ENCODE peak calls at places on chromosome 22, in five cellular contexts. One of them, this sample, is unnamed.

GRCh38 chr22:24728790-24729637 is 45.5 kb downstream of the PIWIL3 start:
- DNase-seq in lower lobe of right lung: no peak
- DNase-seq in trophoblast cell: no peak
- DNase-seq in thoracic aorta: no peak
- DNase-seq in colonic mucosa: no peak
- DNase-seq in this sample: no peak

GRCh38 chr22:39384750-39385480 is 14.7 kb upstream of the TAB1 start:
- DNase-seq in lower lobe of right lung: no peak
- DNase-seq in trophoblast cell: no peak
- DNase-seq in thoracic aorta: no peak
- DNase-seq in colonic mucosa: no peak
- DNase-seq in this sample: no peak

GRCh38 chr22:35315855-35316745 is 16.4 kb downstream of the TOM1 start:
- DNase-seq in lower lobe of right lung: no peak
- DNase-seq in trophoblast cell: peak; percentile 83
- DNase-seq in thoracic aorta: no peak
- DNase-seq in colonic mucosa: no peak
- DNase-seq in this sample: no peak

GRCh38 chr22:35642305-35642741 is 5.9 kb upstream of the APOL6 start:
- DNase-seq in lower lobe of right lung: no peak
- DNase-seq in trophoblast cell: no peak
- DNase-seq in thoracic aorta: no peak
- DNase-seq in colonic mucosa: peak; percentile 48
- DNase-seq in this sample: no peak

GRCh38 chr22:39185601-39186012 is 33.1 kb upstream of the CBX7 start:
- DNase-seq in lower lobe of right lung: peak; percentile 67
- DNase-seq in trophoblast cell: no peak
- DNase-seq in thoracic aorta: no peak
- DNase-seq in colonic mucosa: no peak
- DNase-seq in this sample: no peak

GRCh38 chr22:39284142-39284980 is 35.1 kb downstream of the RPL3 start:
- DNase-seq in lower lobe of right lung: no peak
- DNase-seq in trophoblast cell: no peak
- DNase-seq in thoracic aorta: no peak
- DNase-seq in colonic mucosa: no peak
- DNase-seq in this sample: no peak

GRCh38 chr22:39486951-39487825 is 14.9 kb upstream of the MIEF1 start:
- DNase-seq in lower lobe of right lung: no peak
- DNase-seq in trophoblast cell: no peak
- DNase-seq in thoracic aorta: no peak
- DNase-seq in colonic mucosa: no peak
- DNase-seq in this sample: no peak

GRCh38 chr22:39148727-39149535 is 3.5 kb downstream of the CBX7 start:
- DNase-seq in lower lobe of right lung: no peak
- DNase-seq in trophoblast cell: no peak
- DNase-seq in thoracic aorta: no peak
- DNase-seq in colonic mucosa: peak; percentile 50
- DNase-seq in this sample: peak; percentile 82

GRCh38 chr22:31578171-31578570 is 81.8 kb downstream of the SFI1 start:
- DNase-seq in lower lobe of right lung: no peak
- DNase-seq in trophoblast cell: no peak
- DNase-seq in thoracic aorta: no peak
- DNase-seq in colonic mucosa: no peak
- DNase-seq in this sample: no peak

GRCh38 chr22:26259510-26259909 is 90.2 kb downstream of the SEZ6L start:
- DNase-seq in lower lobe of right lung: no peak
- DNase-seq in trophoblast cell: peak; percentile 30
- DNase-seq in thoracic aorta: no peak
- DNase-seq in colonic mucosa: no peak
- DNase-seq in this sample: peak; percentile 43

GRCh38 chr22:35170716-35171697 is 86.3 kb upstream of the HMGXB4 start:
- DNase-seq in lower lobe of right lung: no peak
- DNase-seq in trophoblast cell: no peak
- DNase-seq in thoracic aorta: no peak
- DNase-seq in colonic mucosa: no peak
- DNase-seq in this sample: no peak

GRCh38 chr22:42074153-42074750 is at the start of gene PHETA2:
- DNase-seq in lower lobe of right lung: peak; percentile 77
- DNase-seq in trophoblast cell: peak; percentile 22
- DNase-seq in thoracic aorta: no peak
- DNase-seq in colonic mucosa: peak; percentile 65
- DNase-seq in this sample: no peak

GRCh38 chr22:39405346-39406085 is 5.9 kb downstream of the TAB1 start:
- DNase-seq in lower lobe of right lung: no peak
- DNase-seq in trophoblast cell: no peak
- DNase-seq in thoracic aorta: peak; percentile 30
- DNase-seq in colonic mucosa: no peak
- DNase-seq in this sample: no peak

GRCh38 chr22:41642711-41643110 is 21.6 kb downstream of the XRCC6 start:
- DNase-seq in lower lobe of right lung: no peak
- DNase-seq in trophoblast cell: no peak
- DNase-seq in thoracic aorta: no peak
- DNase-seq in colonic mucosa: no peak
- DNase-seq in this sample: no peak

GRCh38 chr22:17866127-17866526 is 91.9 kb upstream of the BID start:
- DNase-seq in lower lobe of right lung: no peak
- DNase-seq in trophoblast cell: no peak
- DNase-seq in thoracic aorta: no peak
- DNase-seq in colonic mucosa: no peak
- DNase-seq in this sample: no peak

GRCh38 chr22:48734961-48735360 is 1092.7 kb downstream of the BRD1 start:
- DNase-seq in lower lobe of right lung: no peak
- DNase-seq in trophoblast cell: no peak
- DNase-seq in thoracic aorta: no peak
- DNase-seq in colonic mucosa: no peak
- DNase-seq in this sample: no peak

GRCh38 chr22:26553056-26553752 is 36.7 kb downstream of the TPST2 start:
- DNase-seq in lower lobe of right lung: no peak
- DNase-seq in trophoblast cell: no peak
- DNase-seq in thoracic aorta: no peak
- DNase-seq in colonic mucosa: no peak
- DNase-seq in this sample: peak; percentile 84

GRCh38 chr22:38824587-38824986 is 19.2 kb downstream of the NPTXR start:
- DNase-seq in lower lobe of right lung: peak; percentile 60
- DNase-seq in trophoblast cell: peak; percentile 69
- DNase-seq in thoracic aorta: no peak
- DNase-seq in colonic mucosa: peak; percentile 41
- DNase-seq in this sample: peak; percentile 78

GRCh38 chr22:25448435-25449051 is 115.9 kb upstream of the GRK3 start:
- DNase-seq in lower lobe of right lung: no peak
- DNase-seq in trophoblast cell: no peak
- DNase-seq in thoracic aorta: no peak
- DNase-seq in colonic mucosa: peak; percentile 20
- DNase-seq in this sample: no peak

DNA sequence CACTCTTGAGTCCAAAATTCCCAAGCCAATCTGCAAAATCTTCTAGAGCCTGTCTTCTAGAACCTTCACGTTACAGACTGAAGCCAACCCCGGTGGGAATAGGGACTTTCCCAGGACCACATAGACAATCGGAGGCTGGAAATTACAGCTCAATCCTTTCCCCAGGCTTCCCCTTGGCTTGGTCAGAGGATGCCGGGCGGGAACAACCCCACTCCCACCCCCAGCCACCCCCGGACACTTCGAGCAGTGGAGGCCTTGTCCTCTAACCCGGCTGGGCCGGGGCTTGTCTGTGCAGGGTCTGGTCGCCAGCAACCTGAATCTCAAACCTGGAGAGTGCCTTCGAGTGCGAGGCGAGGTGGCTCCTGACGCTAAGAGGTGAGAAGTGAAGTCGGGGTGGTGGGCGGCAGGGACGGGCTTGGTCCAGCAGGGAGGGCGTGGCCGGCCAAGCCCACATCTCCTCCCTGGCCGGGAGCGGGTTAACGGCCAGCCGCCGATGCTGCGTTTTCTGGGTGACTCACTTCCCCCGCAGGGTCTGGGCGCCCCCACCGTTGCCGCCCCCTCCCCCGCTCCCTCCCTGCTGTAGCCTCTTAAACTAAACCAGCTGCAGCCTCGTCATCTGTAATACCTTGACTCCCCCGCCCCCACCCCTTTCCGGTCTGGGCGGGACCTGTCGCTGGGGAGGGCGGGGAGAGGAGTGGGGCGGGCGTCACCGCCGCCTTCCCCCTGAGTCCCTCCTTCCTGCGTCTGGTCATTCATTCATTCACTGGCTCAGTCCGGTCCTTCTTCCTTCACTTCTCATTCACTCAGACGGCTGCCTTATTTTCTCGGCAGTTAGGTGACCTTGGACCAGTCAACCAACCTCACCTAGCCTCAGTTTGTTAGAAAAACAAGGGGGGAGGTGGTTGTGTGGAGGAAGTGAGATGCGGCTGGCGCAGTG is 1.5 kb downstream of the LGALS1 start:
- DNase-seq in lower lobe of right lung: peak; percentile 88
- DNase-seq in trophoblast cell: peak; percentile 91
- DNase-seq in thoracic aorta: peak; percentile 87
- DNase-seq in colonic mucosa: peak; percentile 94
- DNase-seq in this sample: peak; percentile 89
- H3K4me1 ChIP-seq in lower lobe of right lung: peaks cover 61% of the 10 kb centered on the region
- H3K4me1 ChIP-seq in trophoblast cell: peaks cover 6% of the 10 kb centered on the region
- H3K4me1 ChIP-seq in thoracic aorta: peaks cover 18% of the 10 kb centered on the region
- H3K4me1 ChIP-seq in colonic mucosa: peaks cover 37% of the 10 kb centered on the region
- H3K4me1 ChIP-seq in this sample: peaks cover 25% of the 10 kb centered on the region

GRCh38 chr22:29692327-29692640 is 27.5 kb upstream of the CABP7 start:
- DNase-seq in lower lobe of right lung: no peak
- DNase-seq in trophoblast cell: no peak
- DNase-seq in thoracic aorta: no peak
- DNase-seq in colonic mucosa: no peak
- DNase-seq in this sample: no peak

GRCh38 chr22:29689201-29689871 is 30.5 kb upstream of the CABP7 start:
- DNase-seq in lower lobe of right lung: no peak
- DNase-seq in trophoblast cell: no peak
- DNase-seq in thoracic aorta: no peak
- DNase-seq in colonic mucosa: no peak
- DNase-seq in this sample: no peak

GRCh38 chr22:29690481-29690880 is 29.3 kb upstream of the CABP7 start:
- DNase-seq in lower lobe of right lung: no peak
- DNase-seq in trophoblast cell: peak; percentile 80
- DNase-seq in thoracic aorta: no peak
- DNase-seq in colonic mucosa: no peak
- DNase-seq in this sample: no peak

GRCh38 chr22:29691636-29692326 is 28.0 kb upstream of the CABP7 start:
- DNase-seq in lower lobe of right lung: no peak
- DNase-seq in trophoblast cell: peak; percentile 16
- DNase-seq in thoracic aorta: no peak
- DNase-seq in colonic mucosa: no peak
- DNase-seq in this sample: no peak

GRCh38 chr22:29689872-29690213 is 30.0 kb upstream of the CABP7 start:
- DNase-seq in lower lobe of right lung: peak; percentile 67
- DNase-seq in trophoblast cell: peak; percentile 69
- DNase-seq in thoracic aorta: no peak
- DNase-seq in colonic mucosa: peak; percentile 71
- DNase-seq in this sample: peak; percentile 22
- H3K4me1 ChIP-seq in lower lobe of right lung: no peaks in the 10 kb centered on the region
- H3K4me1 ChIP-seq in trophoblast cell: peaks cover 24% of the 10 kb centered on the region
- H3K4me1 ChIP-seq in thoracic aorta: no peaks in the 10 kb centered on the region
- H3K4me1 ChIP-seq in colonic mucosa: no peaks in the 10 kb centered on the region
- H3K4me1 ChIP-seq in this sample: no peaks in the 10 kb centered on the region

DNA sequence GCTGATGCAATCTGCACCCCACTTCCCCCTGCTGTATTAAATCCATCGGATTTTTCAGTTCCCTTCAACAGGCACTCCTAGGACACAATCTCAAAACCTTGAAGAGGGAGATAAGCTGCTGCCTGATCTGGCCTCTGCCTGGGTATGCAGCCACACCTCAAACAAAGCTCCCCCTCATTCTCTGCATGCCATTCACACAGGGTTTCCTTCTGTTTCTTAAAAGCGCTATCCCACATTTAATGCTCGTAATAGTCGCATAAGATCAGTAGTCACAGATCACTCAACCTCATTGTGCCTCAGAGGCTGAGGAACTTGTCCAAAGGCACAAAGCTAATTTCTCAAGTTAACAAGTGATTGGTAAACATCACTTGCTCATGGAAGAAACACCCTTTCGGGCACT is 34.0 kb downstream of the UQCR10 start:
- DNase-seq in lower lobe of right lung: no peak
- DNase-seq in trophoblast cell: no peak
- DNase-seq in thoracic aorta: no peak
- DNase-seq in colonic mucosa: no peak
- DNase-seq in this sample: no peak
- H3K4me1 ChIP-seq in lower lobe of right lung: peaks cover 51% of the 10 kb centered on the region
- H3K4me1 ChIP-seq in trophoblast cell: peaks cover 47% of the 10 kb centered on the region
- H3K4me1 ChIP-seq in thoracic aorta: peaks cover 7% of the 10 kb centered on the region
- H3K4me1 ChIP-seq in colonic mucosa: no peaks in the 10 kb centered on the region
- H3K4me1 ChIP-seq in this sample: no peaks in the 10 kb centered on the region

GRCh38 chr22:19686946-19687345 is 27.4 kb upstream of the SEPTIN5 start:
- DNase-seq in lower lobe of right lung: no peak
- DNase-seq in trophoblast cell: no peak
- DNase-seq in thoracic aorta: no peak
- DNase-seq in colonic mucosa: no peak
- DNase-seq in this sample: no peak
- H3K4me1 ChIP-seq in lower lobe of right lung: no peaks in the 10 kb centered on the region
- H3K4me1 ChIP-seq in trophoblast cell: no peaks in the 10 kb centered on the region
- H3K4me1 ChIP-seq in thoracic aorta: no peaks in the 10 kb centered on the region
- H3K4me1 ChIP-seq in colonic mucosa: no peaks in the 10 kb centered on the region
- H3K4me1 ChIP-seq in this sample: no peaks in the 10 kb centered on the region

GRCh38 chr22:45531441-45531840 is 28.8 kb downstream of the FBLN1 start:
- DNase-seq in lower lobe of right lung: no peak
- DNase-seq in trophoblast cell: no peak
- DNase-seq in thoracic aorta: no peak
- DNase-seq in colonic mucosa: no peak
- DNase-seq in this sample: no peak

GRCh38 chr22:45535400-45535799 is 32.7 kb downstream of the FBLN1 start:
- DNase-seq in lower lobe of right lung: no peak
- DNase-seq in trophoblast cell: no peak
- DNase-seq in thoracic aorta: no peak
- DNase-seq in colonic mucosa: no peak
- DNase-seq in this sample: no peak

GRCh38 chr22:45533731-45534130 is 31.0 kb downstream of the FBLN1 start:
- DNase-seq in lower lobe of right lung: no peak
- DNase-seq in trophoblast cell: no peak
- DNase-seq in thoracic aorta: no peak
- DNase-seq in colonic mucosa: no peak
- DNase-seq in this sample: no peak

GRCh38 chr22:45531944-45532631 is 29.4 kb downstream of the FBLN1 start:
- DNase-seq in lower lobe of right lung: no peak
- DNase-seq in trophoblast cell: no peak
- DNase-seq in thoracic aorta: no peak
- DNase-seq in colonic mucosa: no peak
- DNase-seq in this sample: no peak

GRCh38 chr22:45534339-45535192 is 31.9 kb downstream of the FBLN1 start:
- DNase-seq in lower lobe of right lung: no peak
- DNase-seq in trophoblast cell: no peak
- DNase-seq in thoracic aorta: no peak
- DNase-seq in colonic mucosa: no peak
- DNase-seq in this sample: no peak
- H3K4me1 ChIP-seq in lower lobe of right lung: peaks cover 25% of the 10 kb centered on the region
- H3K4me1 ChIP-seq in trophoblast cell: no peaks in the 10 kb centered on the region
- H3K4me1 ChIP-seq in thoracic aorta: peaks cover 13% of the 10 kb centered on the region
- H3K4me1 ChIP-seq in colonic mucosa: no peaks in the 10 kb centered on the region
- H3K4me1 ChIP-seq in this sample: no peaks in the 10 kb centered on the region

DNA sequence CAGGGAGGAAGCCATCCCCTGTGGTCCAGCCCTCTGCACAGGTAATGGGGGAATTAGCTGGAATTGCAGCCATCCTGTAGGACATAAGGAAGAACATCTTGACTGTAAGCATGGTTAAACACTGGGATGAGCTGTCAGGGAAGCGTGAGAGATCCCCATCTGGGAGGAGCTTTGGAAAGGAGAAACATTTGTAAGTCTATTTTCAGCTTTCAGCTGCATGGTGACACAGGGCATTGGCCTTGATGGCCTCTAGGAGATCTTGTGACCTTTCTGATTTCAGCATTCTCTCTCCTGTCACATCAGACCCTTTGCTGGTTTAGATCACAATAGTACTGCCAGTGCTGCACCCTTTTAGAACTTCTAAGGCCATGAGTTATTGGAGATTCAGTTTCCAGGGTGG is 47.1 kb downstream of the BCR start:
- DNase-seq in lower lobe of right lung: peak; percentile 1
- DNase-seq in trophoblast cell: no peak
- DNase-seq in thoracic aorta: no peak
- DNase-seq in colonic mucosa: no peak
- DNase-seq in this sample: no peak
- H3K4me1 ChIP-seq in lower lobe of right lung: peaks cover 70% of the 10 kb centered on the region
- H3K4me1 ChIP-seq in trophoblast cell: peaks cover 6% of the 10 kb centered on the region
- H3K4me1 ChIP-seq in thoracic aorta: peaks cover 26% of the 10 kb centered on the region
- H3K4me1 ChIP-seq in colonic mucosa: peaks cover 26% of the 10 kb centered on the region
- H3K4me1 ChIP-seq in this sample: no peaks in the 10 kb centered on the region

This sample was measured in MM.1S.